ENCODE peak calls at places on chromosomes 7 and 10, in four cellular contexts. W is HL-60, R is HFF-Myc, S is neural crest cell. B is an unnamed sample.

GRCh38 chr7:14717169-14717568 is 185.4 kb downstream of the DGKB start:
- DNase-seq in W (no peak), R (no peak), S (no peak), B (no peak)

GRCh38 chr7:158934628-158935027 is 78.3 kb downstream of the DYNC2I1 start:
- DNase-seq in W (no peak), R (no peak), S (no peak), B (no peak)

GRCh38 chr10:88150338-88150737 is 286.9 kb downstream of the PTEN start:
- DNase-seq in W (no peak), R (no peak), S (no peak), B (peak; percentile 49)

GRCh38 chr7:40890088-40890692 is 755.4 kb downstream of the SUGCT start:
- DNase-seq in W (no peak), R (no peak), S (no peak), B (no peak)

GRCh38 chr7:128164061-128164954 is 76.8 kb upstream of the LEP start:
- DNase-seq in W (no peak), R (no peak), S (no peak), B (no peak)

GRCh38 chr10:119370972-119371703 is 163.8 kb downstream of the GRK5 start:
- DNase-seq in W (no peak), R (peak; percentile 83), S (no peak), B (no peak)

GRCh38 chr7:82036146-82036886 is 266.5 kb upstream of the HGF start:
- DNase-seq in W (no peak), R (peak; percentile 39), S (no peak), B (no peak)

GRCh38 chr10:103618575-103619423 is 125.3 kb downstream of the NEURL1 start:
- DNase-seq in W (peak; percentile 49), R (no peak), S (no peak), B (no peak)

GRCh38 chr10:48740023-48740707 is 55.5 kb downstream of the WDFY4 start:
- DNase-seq in W (no peak), R (no peak), S (no peak), B (no peak)

GRCh38 chr10:95480901-95481491 is 80.2 kb downstream of the SORBS1 start:
- DNase-seq in W (no peak), R (no peak), S (no peak), B (no peak)

GRCh38 chr10:107028249-107028648 is 136.3 kb downstream of the SORCS1 start:
- DNase-seq in W (peak; percentile 26), R (no peak), S (no peak), B (no peak)

GRCh38 chr7:77783540-77783939 is 14.7 kb downstream of the TMEM60 start:
- DNase-seq in W (no peak), R (no peak), S (no peak), B (no peak)

GRCh38 chr7:66778201-66778600 is 37.7 kb downstream of the RABGEF1 start:
- DNase-seq in W (no peak), R (no peak), S (no peak), B (no peak)

GRCh38 chr7:92061154-92061553 is 73.1 kb downstream of the CYP51A1 start:
- DNase-seq in W (peak; percentile 6), R (no peak), S (no peak), B (peak; percentile 46)

GRCh38 chr10:126373982-126374381 is 14.3 kb downstream of the ADAM12 start:
- DNase-seq in W (no peak), R (no peak), S (no peak), B (no peak)

GRCh38 chr7:50497068-50497642 is 47.0 kb upstream of the FIGNL1 start:
- DNase-seq in W (no peak), R (no peak), S (no peak), B (no peak)

GRCh38 chr7:47228386-47229014 is 353.4 kb downstream of the TNS3 start:
- DNase-seq in W (no peak), R (no peak), S (no peak), B (no peak)

GRCh38 chr7:74449809-74450397 is 3.8 kb upstream of the GTF2IRD1 start:
- DNase-seq in W (peak; percentile 55), R (peak; percentile 41), S (peak; percentile 82), B (peak; percentile 58)

GRCh38 chr10:122279725-122280141 is 8.6 kb downstream of the BTBD16 start:
- DNase-seq in W (peak; percentile 8), R (no peak), S (peak; percentile 54), B (no peak)

GRCh38 chr10:94043431-94043990 is 49.8 kb downstream of the PLCE1 start:
- DNase-seq in W (no peak), R (no peak), S (no peak), B (no peak)

GRCh38 chr7:68963547-68963946 is 634.7 kb upstream of the AUTS2 start:
- DNase-seq in W (no peak), R (no peak), S (no peak), B (no peak)

GRCh38 chr7:75689246-75690099 is 49.3 kb downstream of the HIP1 start:
- DNase-seq in W (peak; percentile 6), R (no peak), S (no peak), B (no peak)

GRCh38 chr7:115208710-115209540 is 287.0 kb downstream of the MDFIC start:
- DNase-seq in W (no peak), R (no peak), S (no peak), B (no peak)

GRCh38 chr7:6416516-6417145 is 31.1 kb downstream of the DAGLB start:
- DNase-seq in W (no peak), R (no peak), S (no peak), B (no peak)

GRCh38 chr10:5688587-5688986 is 3.9 kb downstream of the TASOR2 start:
- DNase-seq in W (no peak), R (no peak), S (no peak), B (no peak)

GRCh38 chr10:89553064-89553734 is 17.8 kb upstream of the SLC16A12 start:
- DNase-seq in W (no peak), R (peak; percentile 20), S (no peak), B (no peak)

GRCh38 chr10:27997865-27998177 is 1.1 kb downstream of the ODAD2 start:
- DNase-seq in W (no peak), R (no peak), S (no peak), B (no peak)

GRCh38 chr7:66379761-66380160 is 174.6 kb downstream of the TPST1 start:
- DNase-seq in W (peak; percentile 8), R (no peak), S (no peak), B (no peak)

GRCh38 chr10:89799573-89799972 is 98.2 kb downstream of the KIF20B start:
- DNase-seq in W (no peak), R (no peak), S (no peak), B (no peak)

GRCh38 chr7:100655908-100656674 is at the start of gene ACTL6B:
- DNase-seq in W (no peak), R (no peak), S (peak; percentile 80), B (no peak)

GRCh38 chr7:81714306-81714705 is 55.5 kb downstream of the HGF start:
- DNase-seq in W (no peak), R (no peak), S (no peak), B (no peak)

GRCh38 chr7:144513332-144513731 is 109.8 kb upstream of the NOBOX start:
- DNase-seq in W (peak; percentile 7), R (no peak), S (no peak), B (no peak)
- TF ChIP-seq CTCF in W (no peak), R (no peak), S (peak; percentile 55), B (no peak)

GRCh38 chr7:24284699-24285506 is 913 bp downstream of the NPY start:
- DNase-seq in W (no peak), R (no peak), S (peak; percentile 3), B (no peak)
- TF ChIP-seq CTCF in W (no peak), R (no peak), S (no peak), B (no peak)

GRCh38 chr10:26451903-26452302 is 13.8 kb downstream of the APBB1IP start:
- DNase-seq in W (no peak), R (no peak), S (no peak), B (no peak)

GRCh38 chr10:26449726-26450125 is 11.6 kb downstream of the APBB1IP start:
- DNase-seq in W (no peak), R (no peak), S (no peak), B (no peak)

GRCh38 chr10:26448292-26448691 is 10.2 kb downstream of the APBB1IP start:
- DNase-seq in W (no peak), R (no peak), S (no peak), B (no peak)

GRCh38 chr10:26446258-26446657 is 8.1 kb downstream of the APBB1IP start:
- DNase-seq in W (no peak), R (no peak), S (no peak), B (no peak)

DNA sequence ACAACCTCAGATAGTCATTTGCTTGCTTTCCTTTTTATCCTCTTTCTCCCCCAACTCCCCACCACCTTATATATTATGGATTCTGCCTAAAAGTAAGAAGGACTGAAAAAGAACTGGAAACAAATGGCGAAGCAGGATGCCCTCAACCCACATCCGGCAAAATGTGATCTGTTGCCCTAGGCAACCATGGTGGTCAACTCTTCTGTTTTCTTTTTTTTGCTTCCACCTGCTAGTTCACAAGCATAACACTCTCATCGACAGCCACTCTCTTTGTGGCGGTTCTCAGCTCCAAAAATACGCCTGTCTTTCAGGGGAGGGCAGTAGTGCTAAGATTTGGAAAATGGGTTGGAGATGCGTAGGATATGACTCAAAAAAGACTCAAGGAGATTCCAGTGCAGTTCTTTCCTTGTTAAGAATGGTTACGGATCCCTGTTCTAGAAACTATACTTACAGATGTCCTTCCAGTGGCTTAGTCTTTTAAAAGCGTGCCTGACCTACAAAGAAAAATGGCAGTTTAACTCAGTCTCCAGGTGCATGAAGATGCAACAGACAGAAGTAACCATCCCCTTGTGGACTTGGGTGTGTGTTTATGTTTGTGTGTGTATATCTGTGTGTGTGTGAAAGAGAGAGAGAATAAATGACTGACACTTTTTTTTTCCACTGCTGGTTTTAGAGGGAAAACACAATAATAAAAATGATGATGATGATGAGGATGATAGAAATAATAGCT is 10.7 kb downstream of the APBB1IP start:
- DNase-seq in W (no peak), R (no peak), S (no peak), B (no peak)
- TF ChIP-seq CTCF in W (no peak), R (no peak), S (no peak), B (no peak)

DNA sequence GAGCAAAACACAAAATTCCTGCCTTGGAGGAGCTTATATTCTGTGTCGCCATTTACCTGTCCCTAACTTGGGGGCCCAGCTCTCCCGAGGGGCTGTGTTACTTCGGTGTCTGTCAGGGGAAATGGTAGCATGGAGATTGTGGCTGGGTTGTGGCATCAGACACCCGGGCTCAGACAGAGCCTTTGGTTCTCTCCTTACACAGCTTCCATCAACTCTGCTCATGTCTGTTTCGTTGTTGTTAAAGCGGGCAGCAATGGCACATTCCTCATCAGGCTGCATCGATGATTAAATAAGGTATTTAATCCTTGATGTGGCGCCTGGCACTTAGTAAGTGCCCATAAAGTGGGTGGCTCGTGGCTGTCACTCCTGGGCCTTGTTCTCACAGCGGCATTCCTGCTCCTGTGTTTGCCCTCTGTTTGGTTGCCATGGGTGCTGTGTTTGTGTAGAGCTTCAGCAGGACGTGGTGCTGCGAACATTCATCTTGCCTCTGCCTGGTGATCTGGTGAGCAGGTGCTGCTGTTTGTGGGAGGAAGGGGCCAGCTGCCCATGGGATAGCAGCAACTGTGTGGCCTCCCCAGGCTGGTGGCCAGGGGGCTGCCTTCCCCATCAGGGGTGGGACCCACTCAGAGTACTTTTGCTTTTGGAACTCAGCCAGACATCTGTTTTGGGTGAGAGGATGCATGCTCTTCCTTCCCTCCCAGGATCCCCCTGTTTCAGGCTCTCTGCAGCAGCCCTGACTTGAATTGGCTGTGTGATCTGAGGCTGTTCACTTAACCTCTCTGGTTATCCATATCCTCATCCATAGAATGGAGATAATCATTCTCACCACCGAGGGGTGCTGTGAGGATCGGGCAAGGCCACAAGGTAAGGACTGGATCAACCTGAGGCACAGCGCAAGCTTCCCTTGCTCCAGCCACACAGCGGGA is 207.2 kb upstream of the SVIL start:
- DNase-seq in W (no peak), R (peak; percentile 63), S (peak; percentile 4), B (no peak)
- TF ChIP-seq CTCF in W (no peak), R (no peak), S (no peak), B (no peak)

GRCh38 chr7:2164156-2164555 is 68.6 kb downstream of the MAD1L1 start:
- DNase-seq in W (no peak), R (no peak), S (no peak), B (no peak)
- TF ChIP-seq CTCF in W (no peak), R (no peak), S (no peak), B (no peak)